ENCODE peak calls at places on chromosomes 13 and 19, in six cellular contexts. One of them, this sample, is unnamed.

GRCh38 chr19:41223431-41224234 is 4.6 kb downstream of the AXL start:
- DNase-seq in stimulated activated CD4-positive, alpha-beta T cell treated with anti-CD3 and anti-CD28 coated beads, Interleukin-15, amount 100 ng/mL, for 1 hour: no peak
- DNase-seq in T-helper 1 cell: no peak
- DNase-seq in activated T-helper 1 cell treated with anti-CD3 and anti-CD28 coated beads, Interleukin-12 subunit alpha, Interleukin-12 subunit beta, Interleukin-2, Interleukin-4 antibody, amounts not matched to agents 30 ng/mL and 10 ng/mL and 1 ng/mL, durations not matched to agents 14 hours and 24 hours and 36 hours: no peak
- DNase-seq in effector memory CD4-positive, alpha-beta T cell: no peak
- DNase-seq in activated CD4-positive, alpha-beta T cell treated with anti-CD3 and anti-CD28 coated beads, Interleukin-2, amount 50 U/mL, for 48 hours: no peak
- DNase-seq in this sample: no peak

GRCh38 chr13:113879017-113879416 is 15.1 kb upstream of the GAS6 start:
- DNase-seq in stimulated activated CD4-positive, alpha-beta T cell treated with anti-CD3 and anti-CD28 coated beads, Interleukin-15, amount 100 ng/mL, for 1 hour: no peak
- DNase-seq in T-helper 1 cell: no peak
- DNase-seq in activated T-helper 1 cell treated with anti-CD3 and anti-CD28 coated beads, Interleukin-12 subunit alpha, Interleukin-12 subunit beta, Interleukin-2, Interleukin-4 antibody, amounts not matched to agents 30 ng/mL and 10 ng/mL and 1 ng/mL, durations not matched to agents 14 hours and 24 hours and 36 hours: no peak
- DNase-seq in effector memory CD4-positive, alpha-beta T cell: no peak
- DNase-seq in activated CD4-positive, alpha-beta T cell treated with anti-CD3 and anti-CD28 coated beads, Interleukin-2, amount 50 U/mL, for 48 hours: no peak
- DNase-seq in this sample: no peak

GRCh38 chr13:26425439-26426358 is 131.8 kb upstream of the WASF3 start:
- DNase-seq in stimulated activated CD4-positive, alpha-beta T cell treated with anti-CD3 and anti-CD28 coated beads, Interleukin-15, amount 100 ng/mL, for 1 hour: no peak
- DNase-seq in T-helper 1 cell: no peak
- DNase-seq in activated T-helper 1 cell treated with anti-CD3 and anti-CD28 coated beads, Interleukin-12 subunit alpha, Interleukin-12 subunit beta, Interleukin-2, Interleukin-4 antibody, amounts not matched to agents 30 ng/mL and 10 ng/mL and 1 ng/mL, durations not matched to agents 14 hours and 24 hours and 36 hours: no peak
- DNase-seq in effector memory CD4-positive, alpha-beta T cell: no peak
- DNase-seq in activated CD4-positive, alpha-beta T cell treated with anti-CD3 and anti-CD28 coated beads, Interleukin-2, amount 50 U/mL, for 48 hours: no peak
- DNase-seq in this sample: no peak

GRCh38 chr19:12603714-12604113 is 6.9 kb downstream of the ZNF490 start:
- DNase-seq in stimulated activated CD4-positive, alpha-beta T cell treated with anti-CD3 and anti-CD28 coated beads, Interleukin-15, amount 100 ng/mL, for 1 hour: no peak
- DNase-seq in T-helper 1 cell: peak
- DNase-seq in activated T-helper 1 cell treated with anti-CD3 and anti-CD28 coated beads, Interleukin-12 subunit alpha, Interleukin-12 subunit beta, Interleukin-2, Interleukin-4 antibody, amounts not matched to agents 30 ng/mL and 10 ng/mL and 1 ng/mL, durations not matched to agents 14 hours and 24 hours and 36 hours: peak
- DNase-seq in effector memory CD4-positive, alpha-beta T cell: peak
- DNase-seq in activated CD4-positive, alpha-beta T cell treated with anti-CD3 and anti-CD28 coated beads, Interleukin-2, amount 50 U/mL, for 48 hours: peak
- DNase-seq in this sample: no peak

GRCh38 chr13:20891768-20892167 is 10.8 kb downstream of the XPO4 start:
- DNase-seq in stimulated activated CD4-positive, alpha-beta T cell treated with anti-CD3 and anti-CD28 coated beads, Interleukin-15, amount 100 ng/mL, for 1 hour: no peak
- DNase-seq in T-helper 1 cell: no peak
- DNase-seq in activated T-helper 1 cell treated with anti-CD3 and anti-CD28 coated beads, Interleukin-12 subunit alpha, Interleukin-12 subunit beta, Interleukin-2, Interleukin-4 antibody, amounts not matched to agents 30 ng/mL and 10 ng/mL and 1 ng/mL, durations not matched to agents 14 hours and 24 hours and 36 hours: peak
- DNase-seq in effector memory CD4-positive, alpha-beta T cell: no peak
- DNase-seq in activated CD4-positive, alpha-beta T cell treated with anti-CD3 and anti-CD28 coated beads, Interleukin-2, amount 50 U/mL, for 48 hours: no peak
- DNase-seq in this sample: no peak

GRCh38 chr13:73958657-73959397 is 175.4 kb downstream of the KLF12 start:
- DNase-seq in stimulated activated CD4-positive, alpha-beta T cell treated with anti-CD3 and anti-CD28 coated beads, Interleukin-15, amount 100 ng/mL, for 1 hour: no peak
- DNase-seq in T-helper 1 cell: no peak
- DNase-seq in activated T-helper 1 cell treated with anti-CD3 and anti-CD28 coated beads, Interleukin-12 subunit alpha, Interleukin-12 subunit beta, Interleukin-2, Interleukin-4 antibody, amounts not matched to agents 30 ng/mL and 10 ng/mL and 1 ng/mL, durations not matched to agents 14 hours and 24 hours and 36 hours: no peak
- DNase-seq in effector memory CD4-positive, alpha-beta T cell: no peak
- DNase-seq in activated CD4-positive, alpha-beta T cell treated with anti-CD3 and anti-CD28 coated beads, Interleukin-2, amount 50 U/mL, for 48 hours: no peak
- DNase-seq in this sample: no peak

GRCh38 chr19:6963937-6964336 is 57.3 kb downstream of the MBD3L2B start:
- DNase-seq in stimulated activated CD4-positive, alpha-beta T cell treated with anti-CD3 and anti-CD28 coated beads, Interleukin-15, amount 100 ng/mL, for 1 hour: peak
- DNase-seq in T-helper 1 cell: peak
- DNase-seq in activated T-helper 1 cell treated with anti-CD3 and anti-CD28 coated beads, Interleukin-12 subunit alpha, Interleukin-12 subunit beta, Interleukin-2, Interleukin-4 antibody, amounts not matched to agents 30 ng/mL and 10 ng/mL and 1 ng/mL, durations not matched to agents 14 hours and 24 hours and 36 hours: peak
- DNase-seq in effector memory CD4-positive, alpha-beta T cell: no peak
- DNase-seq in activated CD4-positive, alpha-beta T cell treated with anti-CD3 and anti-CD28 coated beads, Interleukin-2, amount 50 U/mL, for 48 hours: peak
- DNase-seq in this sample: no peak

GRCh38 chr19:32373614-32374295 is 28.3 kb downstream of the ZNF507 start:
- DNase-seq in stimulated activated CD4-positive, alpha-beta T cell treated with anti-CD3 and anti-CD28 coated beads, Interleukin-15, amount 100 ng/mL, for 1 hour: no peak
- DNase-seq in T-helper 1 cell: no peak
- DNase-seq in activated T-helper 1 cell treated with anti-CD3 and anti-CD28 coated beads, Interleukin-12 subunit alpha, Interleukin-12 subunit beta, Interleukin-2, Interleukin-4 antibody, amounts not matched to agents 30 ng/mL and 10 ng/mL and 1 ng/mL, durations not matched to agents 14 hours and 24 hours and 36 hours: no peak
- DNase-seq in effector memory CD4-positive, alpha-beta T cell: no peak
- DNase-seq in activated CD4-positive, alpha-beta T cell treated with anti-CD3 and anti-CD28 coated beads, Interleukin-2, amount 50 U/mL, for 48 hours: no peak
- DNase-seq in this sample: no peak

GRCh38 chr13:54492995-54493394 is 1464.4 kb downstream of the OLFM4 start:
- DNase-seq in stimulated activated CD4-positive, alpha-beta T cell treated with anti-CD3 and anti-CD28 coated beads, Interleukin-15, amount 100 ng/mL, for 1 hour: no peak
- DNase-seq in T-helper 1 cell: no peak
- DNase-seq in activated T-helper 1 cell treated with anti-CD3 and anti-CD28 coated beads, Interleukin-12 subunit alpha, Interleukin-12 subunit beta, Interleukin-2, Interleukin-4 antibody, amounts not matched to agents 30 ng/mL and 10 ng/mL and 1 ng/mL, durations not matched to agents 14 hours and 24 hours and 36 hours: no peak
- DNase-seq in effector memory CD4-positive, alpha-beta T cell: no peak
- DNase-seq in activated CD4-positive, alpha-beta T cell treated with anti-CD3 and anti-CD28 coated beads, Interleukin-2, amount 50 U/mL, for 48 hours: no peak
- DNase-seq in this sample: no peak

GRCh38 chr13:50580684-50581305 is 262.7 kb downstream of the DLEU7 start:
- DNase-seq in stimulated activated CD4-positive, alpha-beta T cell treated with anti-CD3 and anti-CD28 coated beads, Interleukin-15, amount 100 ng/mL, for 1 hour: no peak
- DNase-seq in T-helper 1 cell: no peak
- DNase-seq in activated T-helper 1 cell treated with anti-CD3 and anti-CD28 coated beads, Interleukin-12 subunit alpha, Interleukin-12 subunit beta, Interleukin-2, Interleukin-4 antibody, amounts not matched to agents 30 ng/mL and 10 ng/mL and 1 ng/mL, durations not matched to agents 14 hours and 24 hours and 36 hours: no peak
- DNase-seq in effector memory CD4-positive, alpha-beta T cell: no peak
- DNase-seq in activated CD4-positive, alpha-beta T cell treated with anti-CD3 and anti-CD28 coated beads, Interleukin-2, amount 50 U/mL, for 48 hours: no peak
- DNase-seq in this sample: no peak

GRCh38 chr19:35105047-35105410 is 10.6 kb upstream of the FXYD3 start:
- DNase-seq in stimulated activated CD4-positive, alpha-beta T cell treated with anti-CD3 and anti-CD28 coated beads, Interleukin-15, amount 100 ng/mL, for 1 hour: no peak
- DNase-seq in T-helper 1 cell: no peak
- DNase-seq in activated T-helper 1 cell treated with anti-CD3 and anti-CD28 coated beads, Interleukin-12 subunit alpha, Interleukin-12 subunit beta, Interleukin-2, Interleukin-4 antibody, amounts not matched to agents 30 ng/mL and 10 ng/mL and 1 ng/mL, durations not matched to agents 14 hours and 24 hours and 36 hours: no peak
- DNase-seq in effector memory CD4-positive, alpha-beta T cell: no peak
- DNase-seq in activated CD4-positive, alpha-beta T cell treated with anti-CD3 and anti-CD28 coated beads, Interleukin-2, amount 50 U/mL, for 48 hours: no peak
- DNase-seq in this sample: no peak

GRCh38 chr19:23554548-23554947 is 132.5 kb downstream of the ZNF675 start:
- DNase-seq in stimulated activated CD4-positive, alpha-beta T cell treated with anti-CD3 and anti-CD28 coated beads, Interleukin-15, amount 100 ng/mL, for 1 hour: no peak
- DNase-seq in T-helper 1 cell: no peak
- DNase-seq in activated T-helper 1 cell treated with anti-CD3 and anti-CD28 coated beads, Interleukin-12 subunit alpha, Interleukin-12 subunit beta, Interleukin-2, Interleukin-4 antibody, amounts not matched to agents 30 ng/mL and 10 ng/mL and 1 ng/mL, durations not matched to agents 14 hours and 24 hours and 36 hours: no peak
- DNase-seq in effector memory CD4-positive, alpha-beta T cell: no peak
- DNase-seq in activated CD4-positive, alpha-beta T cell treated with anti-CD3 and anti-CD28 coated beads, Interleukin-2, amount 50 U/mL, for 48 hours: no peak
- DNase-seq in this sample: no peak

GRCh38 chr19:29563688-29564087 is 37.9 kb downstream of the VSTM2B start:
- DNase-seq in stimulated activated CD4-positive, alpha-beta T cell treated with anti-CD3 and anti-CD28 coated beads, Interleukin-15, amount 100 ng/mL, for 1 hour: no peak
- DNase-seq in T-helper 1 cell: no peak
- DNase-seq in activated T-helper 1 cell treated with anti-CD3 and anti-CD28 coated beads, Interleukin-12 subunit alpha, Interleukin-12 subunit beta, Interleukin-2, Interleukin-4 antibody, amounts not matched to agents 30 ng/mL and 10 ng/mL and 1 ng/mL, durations not matched to agents 14 hours and 24 hours and 36 hours: no peak
- DNase-seq in effector memory CD4-positive, alpha-beta T cell: no peak
- DNase-seq in activated CD4-positive, alpha-beta T cell treated with anti-CD3 and anti-CD28 coated beads, Interleukin-2, amount 50 U/mL, for 48 hours: no peak
- DNase-seq in this sample: no peak

GRCh38 chr19:2653717-2654584 is 48.5 kb downstream of the GNG7 start:
- DNase-seq in stimulated activated CD4-positive, alpha-beta T cell treated with anti-CD3 and anti-CD28 coated beads, Interleukin-15, amount 100 ng/mL, for 1 hour: no peak
- DNase-seq in T-helper 1 cell: no peak
- DNase-seq in activated T-helper 1 cell treated with anti-CD3 and anti-CD28 coated beads, Interleukin-12 subunit alpha, Interleukin-12 subunit beta, Interleukin-2, Interleukin-4 antibody, amounts not matched to agents 30 ng/mL and 10 ng/mL and 1 ng/mL, durations not matched to agents 14 hours and 24 hours and 36 hours: no peak
- DNase-seq in effector memory CD4-positive, alpha-beta T cell: no peak
- DNase-seq in activated CD4-positive, alpha-beta T cell treated with anti-CD3 and anti-CD28 coated beads, Interleukin-2, amount 50 U/mL, for 48 hours: no peak
- DNase-seq in this sample: no peak

GRCh38 chr19:45475537-45476348 is 7.9 kb downstream of the FOSB start:
- DNase-seq in stimulated activated CD4-positive, alpha-beta T cell treated with anti-CD3 and anti-CD28 coated beads, Interleukin-15, amount 100 ng/mL, for 1 hour: no peak
- DNase-seq in T-helper 1 cell: no peak
- DNase-seq in activated T-helper 1 cell treated with anti-CD3 and anti-CD28 coated beads, Interleukin-12 subunit alpha, Interleukin-12 subunit beta, Interleukin-2, Interleukin-4 antibody, amounts not matched to agents 30 ng/mL and 10 ng/mL and 1 ng/mL, durations not matched to agents 14 hours and 24 hours and 36 hours: no peak
- DNase-seq in effector memory CD4-positive, alpha-beta T cell: no peak
- DNase-seq in activated CD4-positive, alpha-beta T cell treated with anti-CD3 and anti-CD28 coated beads, Interleukin-2, amount 50 U/mL, for 48 hours: no peak
- DNase-seq in this sample: no peak

This sample was measured in natural killer cell treated with Interleukin-12 subunit alpha and Interleukin-12 subunit beta and Interleukin-15 and Interleukin-18, amount 100 ng/mL, for 72 hours.